ENCODE peak calls at places on chromosomes 5 and 9, in six cellular contexts. One of them, this sample, is unnamed.

GRCh38 chr9:83238871-83239624 is 176.1 kb upstream of the RASEF start:
- DNase-seq in IMR-90: no peak
- DNase-seq in body of pancreas: peak; percentile 59
- DNase-seq in uterus: no peak
- DNase-seq in H9: no peak
- DNase-seq in lung: peak; percentile 46
- DNase-seq in this sample: peak; percentile 64

GRCh38 chr5:31408814-31409213 is 123.1 kb downstream of the DROSHA start:
- DNase-seq in IMR-90: peak; percentile 74
- DNase-seq in body of pancreas: no peak
- DNase-seq in uterus: no peak
- DNase-seq in H9: no peak
- DNase-seq in lung: no peak
- DNase-seq in this sample: peak; percentile 77

GRCh38 chr5:132819468-132819867 is 6.4 kb downstream of the SOWAHA start:
- DNase-seq in IMR-90: no peak
- DNase-seq in body of pancreas: no peak
- DNase-seq in uterus: peak; percentile 21
- DNase-seq in H9: no peak
- DNase-seq in lung: no peak
- DNase-seq in this sample: no peak

GRCh38 chr5:157951673-157952373 is 92.9 kb upstream of the CLINT1 start:
- DNase-seq in IMR-90: no peak
- DNase-seq in body of pancreas: no peak
- DNase-seq in uterus: no peak
- DNase-seq in H9: no peak
- DNase-seq in lung: no peak
- DNase-seq in this sample: no peak

GRCh38 chr9:99031319-99031718 is 73.6 kb upstream of the TGFBR1 start:
- DNase-seq in IMR-90: no peak
- DNase-seq in body of pancreas: no peak
- DNase-seq in uterus: no peak
- DNase-seq in H9: no peak
- DNase-seq in lung: no peak
- DNase-seq in this sample: no peak

GRCh38 chr9:79734989-79735779 is 163.4 kb downstream of the TLE4 start:
- DNase-seq in IMR-90: no peak
- DNase-seq in body of pancreas: no peak
- DNase-seq in uterus: no peak
- DNase-seq in H9: no peak
- DNase-seq in lung: no peak
- DNase-seq in this sample: no peak

GRCh38 chr5:143105216-143105905 is 298.1 kb downstream of the NR3C1 start:
- DNase-seq in IMR-90: no peak
- DNase-seq in body of pancreas: no peak
- DNase-seq in uterus: no peak
- DNase-seq in H9: no peak
- DNase-seq in lung: no peak
- DNase-seq in this sample: no peak

GRCh38 chr9:107839371-107839770 is 349.8 kb upstream of the KLF4 start:
- DNase-seq in IMR-90: no peak
- DNase-seq in body of pancreas: no peak
- DNase-seq in uterus: no peak
- DNase-seq in H9: no peak
- DNase-seq in lung: no peak
- DNase-seq in this sample: no peak

GRCh38 chr9:21504894-21505293 is 22.8 kb upstream of the IFNE start:
- DNase-seq in IMR-90: no peak
- DNase-seq in body of pancreas: no peak
- DNase-seq in uterus: no peak
- DNase-seq in H9: no peak
- DNase-seq in lung: no peak
- DNase-seq in this sample: no peak

GRCh38 chr9:128007566-128008138 is 26.9 kb upstream of the EEIG1 start:
- DNase-seq in IMR-90: peak; percentile 27
- DNase-seq in body of pancreas: peak; percentile 82
- DNase-seq in uterus: no peak
- DNase-seq in H9: no peak
- DNase-seq in lung: peak; percentile 67
- DNase-seq in this sample: peak; percentile 68

GRCh38 chr9:126699401-126699851 is 85.7 kb downstream of the LMX1B start:
- DNase-seq in IMR-90: no peak
- DNase-seq in body of pancreas: no peak
- DNase-seq in uterus: no peak
- DNase-seq in H9: no peak
- DNase-seq in lung: no peak
- DNase-seq in this sample: no peak

GRCh38 chr9:100595391-100596199 is 17.7 kb downstream of the CAVIN4 start:
- DNase-seq in IMR-90: peak; percentile 70
- DNase-seq in body of pancreas: peak; percentile 32
- DNase-seq in uterus: no peak
- DNase-seq in H9: no peak
- DNase-seq in lung: no peak
- DNase-seq in this sample: peak; percentile 74

DNA sequence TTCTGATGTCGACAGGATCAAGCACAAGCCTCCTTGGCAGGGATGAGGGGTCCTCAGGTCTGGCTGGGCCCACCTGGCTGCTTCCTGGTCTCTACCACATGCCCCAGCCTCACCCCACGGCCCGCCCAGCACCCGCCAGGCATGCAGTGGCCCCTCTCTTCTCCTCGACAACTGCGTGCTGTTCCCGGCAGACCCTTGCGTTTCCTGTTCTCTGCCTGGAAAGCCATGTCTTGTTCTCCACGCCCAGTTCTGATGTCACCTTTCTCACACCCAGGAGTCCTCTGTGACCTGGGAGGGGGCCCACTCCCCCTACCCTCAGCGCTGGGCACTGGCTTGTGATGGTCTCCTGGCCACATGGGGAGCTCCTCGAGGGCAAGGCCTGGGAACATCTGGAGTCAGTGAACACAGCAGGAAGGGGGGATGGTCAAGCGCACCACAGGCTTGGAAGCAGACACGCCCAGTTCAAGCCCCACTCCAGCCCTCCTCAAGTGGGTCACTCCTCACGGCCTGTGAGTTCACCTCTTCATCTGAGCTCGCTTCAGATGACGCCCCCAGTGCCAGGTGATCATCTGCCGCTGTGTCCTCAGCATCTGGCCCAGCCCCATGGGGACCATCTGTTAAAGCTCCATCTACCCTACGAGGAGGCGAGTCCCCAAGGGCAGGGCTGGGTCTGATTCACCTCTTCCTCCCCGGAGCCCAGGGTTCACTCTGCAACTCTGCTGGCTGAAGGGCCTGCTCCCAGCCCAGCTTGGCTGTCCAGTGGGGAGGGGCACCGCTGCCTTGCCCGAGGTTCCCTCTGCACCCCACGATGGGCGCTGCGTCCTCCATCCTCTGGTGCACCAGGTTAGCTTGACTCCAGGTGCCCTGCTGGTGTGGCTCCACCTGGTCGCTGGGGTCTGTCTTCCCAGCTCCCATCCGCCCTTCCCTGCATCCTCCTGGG is 133.2 kb upstream of the PHYKPL start:
- DNase-seq in IMR-90: no peak
- DNase-seq in body of pancreas: no peak
- DNase-seq in uterus: no peak
- DNase-seq in H9: no peak
- DNase-seq in lung: no peak
- DNase-seq in this sample: no peak
- H3K9me3 ChIP-seq in IMR-90: peaks cover 46% of the 10 kb centered on the region
- H3K9me3 ChIP-seq in body of pancreas: no peaks in the 10 kb centered on the region
- H3K9me3 ChIP-seq in uterus: no peaks in the 10 kb centered on the region
- H3K9me3 ChIP-seq in H9: peaks cover 5% of the 10 kb centered on the region
- H3K9me3 ChIP-seq in lung: no peaks in the 10 kb centered on the region
- H3K9me3 ChIP-seq in this sample: no peaks in the 10 kb centered on the region

DNA sequence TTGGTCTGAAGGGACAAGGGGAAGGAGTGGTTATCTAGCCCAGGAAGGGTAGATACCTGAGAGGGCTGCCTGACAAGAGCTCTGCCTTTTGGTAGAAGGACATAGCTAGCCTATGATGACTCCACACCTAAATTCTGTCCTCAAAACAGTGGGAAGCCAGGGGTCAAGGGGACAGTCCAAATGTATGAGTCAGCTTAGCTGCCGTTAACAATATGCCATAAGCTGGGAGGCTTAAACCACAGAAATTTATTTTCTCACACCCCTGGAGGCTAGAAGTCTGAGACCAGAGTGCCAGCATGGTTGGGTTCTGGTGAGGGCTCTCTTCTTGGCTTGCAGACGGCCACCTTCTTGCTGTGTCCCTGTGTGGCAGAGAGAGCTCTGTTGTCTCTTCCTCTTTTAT is 306.4 kb downstream of the NTRK2 start:
- DNase-seq in IMR-90: no peak
- DNase-seq in body of pancreas: no peak
- DNase-seq in uterus: no peak
- DNase-seq in H9: no peak
- DNase-seq in lung: no peak
- DNase-seq in this sample: no peak
- H3K27ac ChIP-seq in IMR-90: no peak overlapping the region
- H3K27ac ChIP-seq in body of pancreas: no peak overlapping the region
- H3K27ac ChIP-seq in uterus: no peak overlapping the region
- H3K27ac ChIP-seq in H9: no peak overlapping the region
- H3K27ac ChIP-seq in lung: no peak overlapping the region
- H3K27ac ChIP-seq in this sample: no peak overlapping the region

GRCh38 chr5:164798110-164798509 is 1292.7 kb downstream of the MAT2B start:
- DNase-seq in IMR-90: no peak
- DNase-seq in body of pancreas: no peak
- DNase-seq in uterus: no peak
- DNase-seq in H9: no peak
- DNase-seq in lung: no peak
- DNase-seq in this sample: no peak
- H3K9me3 ChIP-seq in IMR-90: peaks cover 6% of the 10 kb centered on the region
- H3K9me3 ChIP-seq in body of pancreas: no peaks in the 10 kb centered on the region
- H3K9me3 ChIP-seq in uterus: no peaks in the 10 kb centered on the region
- H3K9me3 ChIP-seq in H9: peaks cover 24% of the 10 kb centered on the region
- H3K9me3 ChIP-seq in lung: no peaks in the 10 kb centered on the region
- H3K9me3 ChIP-seq in this sample: no peaks in the 10 kb centered on the region

GRCh38 chr5:126460977-126461376 is 37.8 kb downstream of the GRAMD2B start:
- DNase-seq in IMR-90: no peak
- DNase-seq in body of pancreas: no peak
- DNase-seq in uterus: no peak
- DNase-seq in H9: no peak
- DNase-seq in lung: no peak
- DNase-seq in this sample: no peak

GRCh38 chr5:126461838-126462237 is 38.6 kb downstream of the GRAMD2B start:
- DNase-seq in IMR-90: no peak
- DNase-seq in body of pancreas: no peak
- DNase-seq in uterus: no peak
- DNase-seq in H9: no peak
- DNase-seq in lung: no peak
- DNase-seq in this sample: no peak

GRCh38 chr5:126462239-126463014 is 39.2 kb downstream of the GRAMD2B start:
- DNase-seq in IMR-90: peak; percentile 40
- DNase-seq in body of pancreas: no peak
- DNase-seq in uterus: peak; percentile 34
- DNase-seq in H9: no peak
- DNase-seq in lung: no peak
- DNase-seq in this sample: peak; percentile 44

GRCh38 chr5:126464959-126465358 is 41.8 kb downstream of the GRAMD2B start:
- DNase-seq in IMR-90: no peak
- DNase-seq in body of pancreas: peak; percentile 70
- DNase-seq in uterus: no peak
- DNase-seq in H9: no peak
- DNase-seq in lung: no peak
- DNase-seq in this sample: no peak

DNA sequence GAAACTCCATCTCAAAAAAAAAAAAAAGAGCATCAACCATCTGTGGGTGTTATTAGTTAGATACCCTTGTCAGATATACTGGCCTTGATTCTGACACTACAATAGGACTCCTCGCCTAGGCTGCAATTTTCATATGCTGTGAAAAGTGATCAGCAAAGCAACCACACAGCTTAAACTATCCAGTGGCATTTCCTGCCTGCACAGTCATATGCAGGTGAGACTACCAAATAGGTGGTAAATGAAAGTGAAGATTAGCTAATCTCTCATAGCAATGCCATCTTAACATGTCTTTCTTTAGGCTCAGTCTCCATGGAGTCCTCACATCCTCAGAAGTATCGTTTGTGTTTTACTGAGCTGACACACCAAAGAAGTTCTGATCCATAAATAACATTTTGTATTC is 40.8 kb downstream of the GRAMD2B start:
- DNase-seq in IMR-90: no peak
- DNase-seq in body of pancreas: no peak
- DNase-seq in uterus: no peak
- DNase-seq in H9: no peak
- DNase-seq in lung: no peak
- DNase-seq in this sample: no peak
- H3K27ac ChIP-seq in IMR-90: no peak overlapping the region
- H3K27ac ChIP-seq in body of pancreas: no peak overlapping the region
- H3K27ac ChIP-seq in uterus: peak overlapping the region; percentile 19
- H3K27ac ChIP-seq in H9: no peak overlapping the region
- H3K27ac ChIP-seq in lung: no peak overlapping the region
- H3K27ac ChIP-seq in this sample: no peak overlapping the region

DNA sequence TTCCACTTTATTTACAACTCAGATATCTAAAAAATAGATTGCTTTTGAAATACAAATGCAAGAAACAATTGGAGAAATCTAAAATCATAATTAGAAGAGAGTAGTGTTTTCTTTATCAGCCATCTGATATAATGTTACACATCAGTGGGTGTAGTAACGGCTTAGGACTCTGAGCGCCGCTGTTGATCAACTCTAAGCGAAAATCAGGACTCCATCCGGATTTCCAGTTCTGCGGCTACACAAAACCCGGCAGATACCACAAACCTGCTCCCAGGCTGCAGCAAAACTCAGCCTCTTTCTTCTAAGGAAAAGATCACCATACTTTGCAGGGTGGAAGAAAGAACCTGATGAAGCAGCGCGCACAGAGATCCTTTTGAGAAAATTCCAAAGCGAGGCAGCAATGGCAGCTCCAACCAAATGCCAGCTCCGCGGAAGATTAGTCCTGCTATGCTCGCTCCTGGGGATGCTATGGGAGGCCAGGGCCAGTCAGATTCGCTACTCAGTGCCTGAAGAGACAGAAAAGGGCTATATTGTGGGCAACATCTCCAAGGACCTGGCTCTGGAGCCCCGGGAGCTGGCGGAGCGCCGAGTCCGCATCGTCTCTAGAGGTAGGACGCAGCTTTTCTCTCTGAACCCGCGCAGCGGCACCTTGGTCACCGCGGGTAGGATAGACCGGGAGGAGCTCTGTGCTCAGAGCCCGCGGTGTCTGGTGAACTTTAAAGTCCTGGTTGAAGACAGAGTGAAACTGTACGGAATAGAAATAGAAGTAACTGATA is at the start of gene PCDHGA9:
- DNase-seq in IMR-90: peak; percentile 40
- DNase-seq in body of pancreas: no peak
- DNase-seq in uterus: no peak
- DNase-seq in H9: no peak
- DNase-seq in lung: no peak
- DNase-seq in this sample: no peak
- H3K9me3 ChIP-seq in IMR-90: peaks cover 51% of the 10 kb centered on the region
- H3K9me3 ChIP-seq in body of pancreas: no peaks in the 10 kb centered on the region
- H3K9me3 ChIP-seq in uterus: no peaks in the 10 kb centered on the region
- H3K9me3 ChIP-seq in H9: peaks cover 29% of the 10 kb centered on the region
- H3K9me3 ChIP-seq in lung: peaks cover 3% of the 10 kb centered on the region
- H3K9me3 ChIP-seq in this sample: no peaks in the 10 kb centered on the region

GRCh38 chr9:77632652-77633051 is 15.5 kb downstream of the GNA14 start:
- DNase-seq in IMR-90: no peak
- DNase-seq in body of pancreas: no peak
- DNase-seq in uterus: no peak
- DNase-seq in H9: no peak
- DNase-seq in lung: no peak
- DNase-seq in this sample: no peak
- H3K27ac ChIP-seq in IMR-90: no peak overlapping the region
- H3K27ac ChIP-seq in body of pancreas: no peak overlapping the region
- H3K27ac ChIP-seq in uterus: no peak overlapping the region
- H3K27ac ChIP-seq in H9: no peak overlapping the region
- H3K27ac ChIP-seq in lung: no peak overlapping the region
- H3K27ac ChIP-seq in this sample: no peak overlapping the region